ENCODE peak calls at places on chromosome 9, in five cellular contexts. D is A549, K is substantia nigra, T is OCI-LY7, P is aorta. S is an unnamed sample.

GRCh38 chr9:100639851-100640250 is 62.0 kb downstream of the CAVIN4 start:
- DNase-seq in D (no peak), K (no peak), T (no peak), P (no peak), S (no peak)

GRCh38 chr9:112795946-112796345 is 45.4 kb downstream of the SNX30 start:
- DNase-seq in D (no peak), K (no peak), T (no peak), P (no peak), S (no peak)

GRCh38 chr9:81592890-81593271 is 96.5 kb downstream of the TLE1 start:
- DNase-seq in D (no peak), K (no peak), T (no peak), P (peak; percentile 86), S (no peak)

GRCh38 chr9:29211681-29212589 is 1638.7 kb upstream of the C9orf72 start:
- DNase-seq in D (peak; percentile 56), K (no peak), T (no peak), P (no peak), S (no peak)

GRCh38 chr9:41229408-41230401 is 40.6 kb upstream of the ZNG1F start:
- DNase-seq in D (no peak), K (no peak), T (peak; percentile 6), P (peak; percentile 45), S (no peak)

GRCh38 chr9:109001275-109001676 is 12.0 kb downstream of the CTNNAL1 start:
- DNase-seq in D (peak; percentile 47), K (no peak), T (no peak), P (no peak), S (peak; percentile 67)

GRCh38 chr9:125747765-125748510 is 765 bp downstream of the PBX3 start:
- DNase-seq in D (peak; percentile 44), K (peak; percentile 52), T (peak; percentile 27), P (peak; percentile 70), S (no peak)

GRCh38 chr9:111897831-111898144 is 1.2 kb downstream of the UGCG start:
- DNase-seq in D (no peak), K (no peak), T (peak; percentile 82), P (no peak), S (no peak)

GRCh38 chr9:91361294-91362201 is at the start of gene AUH:
- DNase-seq in D (peak; percentile 73), K (peak; percentile 79), T (peak; percentile 89), P (peak; percentile 90), S (no peak)

GRCh38 chr9:85569988-85570387 is 171.8 kb downstream of the AGTPBP1 start:
- DNase-seq in D (no peak), K (no peak), T (no peak), P (no peak), S (no peak)

GRCh38 chr9:124259273-124260078 is 1.7 kb downstream of the NEK6 start:
- DNase-seq in D (peak; percentile 77), K (no peak), T (peak; percentile 43), P (peak; percentile 91), S (no peak)

GRCh38 chr9:131273146-131273545 is 3.2 kb downstream of the FAM78A start:
- DNase-seq in D (no peak), K (no peak), T (peak; percentile 44), P (no peak), S (no peak)

GRCh38 chr9:22416692-22417060 is 29.9 kb upstream of the DMRTA1 start:
- DNase-seq in D (no peak), K (no peak), T (no peak), P (no peak), S (no peak)

GRCh38 chr9:36315283-36315682 is 57.0 kb upstream of the GNE start:
- DNase-seq in D (no peak), K (no peak), T (no peak), P (no peak), S (no peak)

GRCh38 chr9:131393622-131394463 is at the start of gene PRRC2B:
- DNase-seq in D (peak; percentile 88), K (peak; percentile 50), T (peak; percentile 87), P (peak; percentile 89), S (no peak)

GRCh38 chr9:104743377-104743985 is 4.0 kb upstream of the NIPSNAP3A start:
- DNase-seq in D (peak; percentile 41), K (no peak), T (peak; percentile 75), P (no peak), S (no peak)

GRCh38 chr9:71681104-71681707 is 87.1 kb downstream of the CEMIP2 start:
- DNase-seq in D (no peak), K (no peak), T (no peak), P (no peak), S (no peak)

GRCh38 chr9:87599901-87600610 is 102.4 kb downstream of the DAPK1 start:
- DNase-seq in D (peak; percentile 40), K (no peak), T (no peak), P (no peak), S (no peak)

GRCh38 chr9:68416891-68417570 is 60.6 kb downstream of the PGM5 start:
- DNase-seq in D (no peak), K (no peak), T (peak; percentile 46), P (no peak), S (no peak)

GRCh38 chr9:70634696-70635095 is 220.2 kb upstream of the KLF9 start:
- DNase-seq in D (no peak), K (no peak), T (no peak), P (no peak), S (no peak)

GRCh38 chr9:31119882-31120481 is 1264.5 kb upstream of the ACO1 start:
- DNase-seq in D (no peak), K (no peak), T (peak; percentile 34), P (no peak), S (peak; percentile 12)

DNA sequence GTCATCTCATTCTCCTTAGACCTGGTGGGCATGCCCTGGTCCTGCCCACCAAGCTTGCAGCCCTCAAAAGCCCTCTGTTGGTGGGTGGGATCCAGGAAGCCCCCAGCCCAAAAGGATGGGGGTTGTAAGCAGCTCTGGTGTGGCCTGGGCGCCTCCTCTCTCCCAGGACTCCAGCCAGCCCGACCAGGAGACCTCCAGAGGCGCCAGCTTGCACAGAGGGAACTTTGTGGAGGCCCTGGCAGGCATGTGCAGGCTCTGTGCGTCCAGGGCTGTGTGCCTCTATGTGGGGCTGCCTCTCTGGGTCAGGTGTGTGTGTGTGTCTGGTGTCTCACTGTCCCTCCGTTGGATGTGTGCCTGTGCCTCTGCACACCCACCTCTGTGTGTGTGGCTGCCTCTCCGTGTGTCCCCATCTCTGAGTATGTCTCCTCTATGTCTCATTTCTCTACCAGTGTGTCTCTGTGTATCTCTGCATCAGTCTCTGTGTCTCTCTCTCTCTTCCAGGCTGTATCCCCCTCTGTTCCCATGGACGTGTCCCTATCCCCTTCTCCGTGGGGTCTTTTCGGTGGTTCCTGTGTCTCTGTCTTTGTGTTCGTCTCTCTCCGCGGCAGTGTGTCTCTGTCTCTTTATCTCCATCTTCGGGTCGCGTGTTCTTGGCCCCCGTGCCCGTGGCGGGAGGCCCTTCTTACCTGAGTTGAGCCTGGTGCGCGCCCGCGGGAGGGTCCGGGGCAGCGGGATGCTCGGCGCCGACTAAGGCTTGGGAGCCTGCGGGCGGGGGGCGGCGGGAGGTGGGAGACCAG is 501 bp downstream of the ENHO start:
- DNase-seq in D (no peak), K (no peak), T (no peak), P (no peak), S (no peak)
- H3K27ac ChIP-seq in D (peak overlapping the region; percentile 70), K (peak overlapping the region; percentile 58), T (no peak overlapping the region), P (no peak overlapping the region), S (no peak overlapping the region)

DNA sequence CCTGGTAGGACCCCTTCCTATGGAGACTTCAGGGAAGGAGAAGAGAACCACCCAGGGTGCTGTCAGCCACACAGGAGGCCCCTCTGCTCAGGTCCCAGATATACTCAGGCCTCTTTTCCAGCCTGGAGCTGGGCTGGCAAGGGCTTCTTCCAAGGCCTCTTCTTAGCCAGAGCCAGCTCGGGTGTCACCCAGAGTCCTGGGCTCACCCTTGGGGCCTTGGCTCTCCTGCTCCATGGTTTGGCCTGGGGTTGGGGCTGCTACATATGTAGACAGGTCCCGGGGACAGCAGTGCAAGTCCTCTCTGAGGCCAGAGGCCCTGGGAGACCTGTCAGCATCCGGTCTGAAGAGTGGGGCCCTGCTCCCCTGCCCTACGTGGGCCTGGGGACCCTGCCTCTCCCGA is 22.8 kb downstream of the PAEP start:
- DNase-seq in D (no peak), K (no peak), T (no peak), P (no peak), S (no peak)
- H3K27ac ChIP-seq in D (no peak overlapping the region), K (no peak overlapping the region), T (no peak overlapping the region), P (no peak overlapping the region), S (no peak overlapping the region)

GRCh38 chr9:89760123-89760522 is 155.3 kb downstream of the GADD45G start:
- DNase-seq in D (no peak), K (no peak), T (no peak), P (no peak), S (no peak)
- H3K27ac ChIP-seq in D (no peak overlapping the region), K (no peak overlapping the region), T (no peak overlapping the region), P (no peak overlapping the region), S (no peak overlapping the region)

DNA sequence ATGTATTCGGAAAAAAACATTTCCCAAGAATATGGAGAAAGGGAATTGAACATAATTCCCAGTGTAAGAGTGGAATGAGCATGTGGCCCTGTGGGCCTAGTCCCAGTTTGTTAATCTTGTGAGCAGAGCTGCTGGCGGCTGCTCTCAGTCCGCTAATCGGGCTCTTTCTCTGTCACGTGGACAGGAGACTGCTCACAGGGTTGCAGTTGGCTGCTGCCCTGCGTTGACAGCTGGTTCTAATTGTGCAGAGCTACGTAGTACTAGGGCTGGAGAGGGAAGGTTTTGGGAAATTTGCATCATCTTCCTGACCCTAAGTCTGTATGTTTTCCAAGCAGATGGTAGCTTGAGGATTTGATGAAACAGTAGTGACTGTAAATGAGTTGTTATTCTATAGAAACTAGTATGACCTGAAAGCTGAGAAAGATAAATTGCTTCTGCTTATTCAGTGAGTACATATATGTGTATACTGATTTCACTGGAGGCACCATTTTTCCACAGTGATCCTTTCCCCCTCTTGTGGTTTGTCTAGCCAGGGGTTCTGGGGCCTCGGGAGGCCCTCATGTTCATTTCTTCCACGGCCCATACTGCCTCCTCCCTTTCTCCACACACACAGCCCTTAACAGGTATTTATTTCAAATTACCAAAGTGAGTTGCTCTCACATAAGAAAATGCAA is 100.6 kb downstream of the ANGPTL2 start:
- DNase-seq in D (no peak), K (peak; percentile 44), T (no peak), P (peak; percentile 92), S (no peak)
- H3K27ac ChIP-seq in D (no peak overlapping the region), K (peak overlapping the region; percentile 67), T (no peak overlapping the region), P (no peak overlapping the region), S (no peak overlapping the region)

GRCh38 chr9:137114613-137115393 is at the start of gene DPP7:
- DNase-seq in D (peak; percentile 76), K (peak; percentile 50), T (peak; percentile 82), P (peak; percentile 87), S (no peak)

GRCh38 chr9:137115394-137116026 is 977 bp upstream of the DPP7 start:
- DNase-seq in D (no peak), K (no peak), T (no peak), P (no peak), S (no peak)

GRCh38 chr9:137113385-137114159 is 961 bp downstream of the DPP7 start:
- DNase-seq in D (no peak), K (no peak), T (no peak), P (no peak), S (no peak)

GRCh38 chr9:137112564-137113384 is 1.8 kb downstream of the DPP7 start:
- DNase-seq in D (no peak), K (no peak), T (no peak), P (no peak), S (no peak)

DNA sequence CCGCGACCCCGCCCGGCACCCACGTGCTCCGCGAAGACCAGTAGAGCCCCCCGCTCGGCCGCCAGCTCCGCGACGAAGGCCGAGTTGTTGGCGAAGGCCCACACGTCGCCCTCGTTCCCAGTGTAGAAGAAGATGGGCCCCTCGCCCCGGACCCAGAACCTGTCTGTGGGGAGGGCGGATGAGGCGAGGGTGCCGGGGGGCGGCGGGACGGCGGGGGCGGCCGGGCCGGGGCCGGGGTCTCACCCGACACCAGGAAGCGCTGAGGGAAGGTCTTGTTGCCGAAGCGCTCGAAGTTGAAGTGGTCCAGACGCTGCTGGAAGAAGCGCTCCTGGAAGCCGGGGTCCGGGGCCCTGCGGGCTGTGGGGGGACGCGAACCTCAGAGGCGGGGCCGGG is 317 bp downstream of the DPP7 start:
- DNase-seq in D (no peak), K (no peak), T (no peak), P (no peak), S (no peak)
- H3K27ac ChIP-seq in D (peak overlapping the region; percentile 97), K (peak overlapping the region; percentile 42), T (peak overlapping the region; percentile 42), P (no peak overlapping the region), S (no peak overlapping the region)